ENCODE peak calls at places on chromosome 7, in eight cellular contexts. F is transverse colon, U is astrocyte, D is lung, N is GM23248, R is neural progenitor cell, Q is psoas muscle, P is testis. Y is an unnamed sample. For H3K4me1, the result is how much of the 10 kb centered on the place peaks cover.

GRCh38 chr7:33043875-33044718 is 18.5 kb downstream of the NT5C3A start:
- DNase-seq in F (no peak), N (no peak), Q (no peak), D (no peak), R (no peak), P (no peak), U (no peak), Y (no peak)

GRCh38 chr7:44259547-44260457 is 59.0 kb downstream of the YKT6 start:
- DNase-seq in D (peak), N (peak), Q (peak), F (peak), P (peak), U (peak), R (no peak), Y (peak)

GRCh38 chr7:67618569-67619543 is 622.2 kb downstream of the TYW1 start:
- DNase-seq in N (no peak), D (no peak), F (no peak), P (peak), Q (no peak), U (no peak), R (peak), Y (no peak)

GRCh38 chr7:148042935-148043334 is 547.6 kb upstream of the C7orf33 start:
- DNase-seq in N (no peak), D (no peak), Q (no peak), F (no peak), R (no peak), U (no peak), P (no peak), Y (no peak)

GRCh38 chr7:146129296-146129695 is 12.7 kb downstream of the CNTNAP2 start:
- DNase-seq in N (no peak), R (peak), P (no peak), D (no peak), U (no peak), F (no peak), Q (no peak), Y (no peak)

GRCh38 chr7:41007351-41007751 is 695.5 kb downstream of the INHBA start:
- DNase-seq in P (no peak), U (peak), F (no peak), Q (no peak), R (no peak), D (no peak), N (no peak), Y (no peak)

GRCh38 chr7:28602282-28602681 is 190.0 kb downstream of the CREB5 start:
- DNase-seq in U (no peak), Q (no peak), F (no peak), D (no peak), P (no peak), N (no peak), R (no peak), Y (no peak)

GRCh38 chr7:68256295-68256694 is 1259.7 kb downstream of the TYW1 start:
- DNase-seq in D (no peak), N (no peak), P (no peak), Q (no peak), F (no peak), R (no peak), U (no peak), Y (no peak)

GRCh38 chr7:116162236-116162635 is 48.1 kb upstream of the TES start:
- DNase-seq in U (no peak), P (no peak), Q (no peak), F (no peak), D (no peak), R (no peak), N (no peak), Y (no peak)

GRCh38 chr7:146096994-146097393 is 19.6 kb upstream of the CNTNAP2 start:
- DNase-seq in Q (no peak), F (no peak), P (no peak), R (peak), D (no peak), U (no peak), N (no peak), Y (no peak)

GRCh38 chr7:139332960-139333359 is 8.2 kb upstream of the FMC1 start:
- DNase-seq in F (no peak), P (no peak), N (no peak), R (no peak), Q (no peak), U (no peak), D (no peak), Y (no peak)

DNA sequence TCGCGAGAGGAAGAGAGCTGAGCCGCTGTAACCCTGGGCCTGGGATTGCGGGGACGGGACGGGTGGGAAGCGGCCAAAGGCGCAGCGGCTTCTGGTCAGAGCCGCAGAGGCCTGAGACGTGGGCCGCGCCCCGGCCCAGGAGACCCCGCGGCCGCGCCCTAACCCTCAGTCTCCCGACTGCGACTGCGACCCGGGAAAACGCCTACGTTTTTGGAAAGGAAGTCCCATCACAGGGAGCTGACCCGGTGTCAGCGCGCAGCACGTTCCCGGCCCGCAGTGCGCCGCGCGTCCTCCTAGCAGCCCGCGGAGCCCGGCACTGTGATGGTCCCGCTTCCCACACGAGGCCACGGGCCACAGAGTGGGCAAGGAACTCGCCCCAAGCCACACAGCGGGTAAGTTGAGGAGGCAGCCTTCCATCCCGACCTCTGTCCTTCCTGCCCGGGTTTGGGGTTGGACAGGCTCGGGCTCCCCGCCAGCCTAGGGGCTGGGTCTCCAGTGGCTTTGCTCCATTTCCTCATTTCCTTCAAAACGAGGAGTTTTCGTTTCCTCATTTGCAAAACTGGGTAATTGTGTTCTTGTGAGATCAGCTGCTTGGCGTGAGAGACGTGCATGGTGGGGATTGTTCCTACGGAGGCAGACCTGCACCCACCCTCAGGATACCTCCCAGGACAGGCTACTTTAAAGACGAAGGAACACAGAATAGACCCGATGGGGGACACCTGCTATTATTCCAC is 1.2 kb downstream of the GPNMB start:
- DNase-seq in P (peak), D (peak), Q (peak), U (no peak), R (peak), N (peak), F (peak), Y (no peak)
- H3K27ac ChIP-seq in P (peak), D (peak), Q (peak), U (no peak), R (no peak), N (peak), F (peak), Y (peak)

GRCh38 chr7:1019789-1020610 is 24.3 kb upstream of the GPR146 start:
- DNase-seq in U (no peak), P (no peak), D (no peak), R (no peak), N (no peak), F (no peak), Q (peak), Y (no peak)
- H3K4me1 ChIP-seq in U (under half), P (under half), D (under half), R (under half), N (under half), F (under half), Q (under half), Y (under half)

GRCh38 chr7:90723233-90723632 is 127.1 kb downstream of the CDK14 start:
- DNase-seq in P (no peak), N (no peak), R (no peak), F (no peak), U (no peak), Q (no peak), D (no peak), Y (no peak)
- H3K27ac ChIP-seq in P (no peak), N (no peak), R (no peak), F (no peak), U (no peak), Q (no peak), D (peak), Y (no peak)

DNA sequence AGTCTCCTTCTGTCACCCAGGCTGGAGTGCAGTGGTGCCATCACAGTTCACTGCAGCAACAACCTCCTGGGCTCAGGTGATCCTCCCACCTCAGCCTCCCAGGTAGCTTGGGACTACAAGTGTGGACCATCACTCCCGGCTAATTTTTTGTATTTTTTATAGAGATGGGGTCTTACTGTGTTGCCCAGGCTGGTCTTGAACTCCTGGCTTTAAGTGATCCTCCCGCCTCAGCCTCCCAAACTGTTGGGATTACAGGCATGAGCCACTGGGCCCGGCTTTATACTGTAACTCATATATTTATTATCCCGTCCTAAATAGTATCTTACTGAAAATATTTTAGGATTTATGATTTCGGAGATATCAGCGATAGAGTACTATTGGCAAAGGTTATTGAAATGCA is 10.9 kb downstream of the EIF4H start:
- DNase-seq in R (no peak), D (no peak), F (no peak), U (no peak), Q (no peak), P (no peak), N (no peak), Y (no peak)
- H3K4me1 ChIP-seq in R (under half), D (under half), F (half or more), U (under half), Q (half or more), P (under half), N (half or more), Y (under half)

GRCh38 chr7:193538-194256 is 1.3 kb downstream of the FAM20C start:
- DNase-seq in F (no peak), R (peak), Q (no peak), P (no peak), U (no peak), N (peak), D (no peak), Y (no peak)
- H3K27ac ChIP-seq in F (peak), R (no peak), Q (peak), P (no peak), U (peak), N (peak), D (no peak), Y (no peak)

GRCh38 chr7:150335101-150335773 is 6.2 kb downstream of the RARRES2 start:
- DNase-seq in D (no peak), P (no peak), N (peak), U (peak), Q (no peak), F (no peak), R (no peak), Y (no peak)
- H3K4me1 ChIP-seq in D (under half), P (under half), N (under half), U (under half), Q (under half), F (under half), R (under half), Y (under half)

Y was measured in foreskin keratinocyte.